ENCODE peak calls at places on chromosomes 2 and 18, in five cellular contexts. Q is breast epithelium, V is astrocyte, M is NT2/D1, H is upper lobe of right lung. T is an unnamed sample. For H3K9me3, the result is how much of the 10 kb centered on the place peaks cover.

GRCh38 chr2:28952806-28953190 is 28.3 kb upstream of the TOGARAM2 start:
- DNase-seq in Q (no peak), H (no peak), V (no peak), M (no peak), T (no peak)

GRCh38 chr18:7566587-7567486 is at the start of gene PTPRM:
- DNase-seq in M (no peak), H (peak), Q (peak), V (peak), T (peak)

GRCh38 chr2:45685299-45685698 is 33.8 kb downstream of the PRKCE start:
- DNase-seq in H (no peak), Q (no peak), V (no peak), M (no peak), T (no peak)

GRCh38 chr18:76553715-76554603 is 58.9 kb upstream of the ZNF516 start:
- DNase-seq in H (peak), M (no peak), V (no peak), Q (no peak), T (no peak)

GRCh38 chr18:60445341-60445740 is 72.8 kb upstream of the MC4R start:
- DNase-seq in V (peak), Q (no peak), H (no peak), M (no peak), T (no peak)

GRCh38 chr2:136281281-136282117 is 163.6 kb upstream of the CXCR4 start:
- DNase-seq in M (no peak), V (no peak), Q (no peak), H (no peak), T (peak)

GRCh38 chr2:65700004-65700651 is 267.7 kb upstream of the SPRED2 start:
- DNase-seq in M (no peak), H (no peak), V (no peak), Q (no peak), T (no peak)

GRCh38 chr18:23932385-23933067 is 82.0 kb upstream of the TTC39C start:
- DNase-seq in Q (no peak), M (no peak), V (no peak), H (no peak), T (no peak)

GRCh38 chr2:162475661-162476060 is 131.7 kb downstream of the GCA start:
- DNase-seq in Q (no peak), M (no peak), H (no peak), V (peak), T (no peak)

GRCh38 chr2:222912117-222912516 is 51.3 kb downstream of the ACSL3 start:
- DNase-seq in V (peak), H (no peak), Q (no peak), M (no peak), T (no peak)

GRCh38 chr2:207073791-207074678 is 91.7 kb downstream of the KLF7 start:
- DNase-seq in Q (no peak), H (no peak), V (peak), M (no peak), T (peak)

GRCh38 chr2:47198985-47199451 is 43.9 kb upstream of the STPG4 start:
- DNase-seq in V (peak), H (no peak), M (no peak), Q (no peak), T (no peak)

GRCh38 chr2:144261336-144261735 is 258.6 kb downstream of the ZEB2 start:
- DNase-seq in M (no peak), V (no peak), Q (no peak), H (no peak), T (no peak)

GRCh38 chr18:23200751-23201150 is 65.5 kb downstream of the CABLES1 start:
- DNase-seq in V (no peak), Q (no peak), H (no peak), M (no peak), T (no peak)

GRCh38 chr2:111617299-111617803 is 266.6 kb downstream of the ANAPC1 start:
- DNase-seq in V (peak), M (no peak), H (no peak), Q (no peak), T (no peak)

GRCh38 chr2:111618577-111618930 is 265.4 kb downstream of the ANAPC1 start:
- DNase-seq in M (no peak), Q (no peak), V (no peak), H (peak), T (no peak)

GRCh38 chr2:111618953-111619902 is 264.8 kb downstream of the ANAPC1 start:
- DNase-seq in V (no peak), H (no peak), Q (no peak), M (no peak), T (no peak)

GRCh38 chr2:111616651-111617218 is 267.3 kb downstream of the ANAPC1 start:
- DNase-seq in V (no peak), H (no peak), Q (no peak), M (no peak), T (no peak)

GRCh38 chr2:111617804-111618576 is 266.0 kb downstream of the ANAPC1 start:
- DNase-seq in Q (no peak), M (no peak), V (no peak), H (no peak), T (no peak)
- H3K4me3 ChIP-seq in Q (no peak), M (no peak), V (no peak), H (no peak), T (no peak)

DNA sequence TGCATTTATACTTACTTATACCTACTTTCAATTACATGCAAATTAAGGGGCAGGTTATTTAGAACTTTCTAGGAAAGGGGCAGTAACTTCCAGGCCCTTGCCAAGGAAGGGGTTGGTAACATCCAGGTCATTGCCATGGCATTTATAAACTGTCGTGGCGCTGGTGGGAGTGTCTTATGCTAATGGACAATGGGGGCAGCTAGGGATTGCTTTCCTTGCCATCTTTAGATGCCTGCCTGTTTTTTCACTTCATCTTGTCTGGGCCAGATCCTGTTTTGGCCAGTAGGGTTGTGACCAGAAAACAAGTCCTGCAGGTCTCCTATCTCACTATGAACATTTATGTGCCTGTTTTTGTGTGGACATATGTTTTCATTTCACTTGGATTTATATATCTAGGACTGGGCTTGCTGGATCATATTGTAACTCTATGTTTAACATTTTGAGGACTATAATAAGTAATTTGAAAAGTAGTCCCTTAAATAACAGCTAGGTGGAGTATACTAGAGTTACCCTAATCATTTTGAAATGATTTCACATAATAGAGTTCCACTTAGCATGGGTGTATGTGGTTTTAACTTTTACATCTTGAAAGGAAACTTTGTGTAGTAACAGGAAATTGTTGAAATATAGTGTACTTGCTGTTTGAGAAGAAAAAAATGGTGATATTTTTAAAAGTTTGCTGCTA is 56.1 kb downstream of the LCLAT1 start:
- DNase-seq in Q (no peak), H (no peak), V (no peak), M (no peak), T (peak)
- H3K9me3 ChIP-seq in Q (under half), H (under half), V (under half), M (under half), T (under half)

DNA sequence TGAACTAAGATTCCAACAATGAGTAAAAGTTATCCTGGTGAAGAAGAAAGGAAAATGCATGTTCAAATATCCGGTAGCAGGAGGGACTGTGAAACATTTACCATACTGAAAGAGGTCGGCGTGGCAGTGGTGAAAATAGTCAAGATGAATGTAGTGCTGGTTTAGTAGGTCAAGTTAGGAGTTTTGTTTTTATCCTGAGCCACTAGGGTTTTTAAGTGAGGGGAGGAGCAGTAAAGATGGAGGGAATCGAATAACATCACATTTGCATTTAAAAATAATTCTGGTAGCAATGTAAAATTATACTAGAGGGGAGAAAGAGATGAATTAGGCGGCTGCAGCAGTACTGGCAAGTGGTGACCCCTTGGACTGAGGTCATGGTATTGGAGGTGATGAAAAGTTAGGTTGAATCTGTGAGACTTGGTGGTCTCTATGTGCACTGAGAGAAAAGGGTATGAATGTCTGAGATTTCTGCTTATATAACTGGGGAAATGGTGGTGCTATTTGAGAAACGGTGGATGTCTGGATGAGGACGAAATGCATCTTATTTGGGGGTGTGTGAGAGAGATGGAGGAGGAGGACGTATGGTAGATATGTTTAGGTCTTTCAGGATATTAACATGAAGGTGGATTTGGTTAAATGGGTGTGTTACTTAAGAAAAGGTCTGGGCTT is 5.9 kb downstream of the VAPA start:
- DNase-seq in M (no peak), Q (no peak), H (no peak), V (no peak), T (no peak)
- H3K4me3 ChIP-seq in M (no peak), Q (no peak), H (no peak), V (no peak), T (peak)

GRCh38 chr2:132521321-132521720 is 104.7 kb downstream of the GPR39 start:
- DNase-seq in V (peak), Q (no peak), M (peak), H (no peak), T (no peak)

GRCh38 chr2:132517386-132517785 is 100.8 kb downstream of the GPR39 start:
- DNase-seq in V (no peak), M (no peak), Q (no peak), H (no peak), T (no peak)

GRCh38 chr2:132519566-132519965 is 103.0 kb downstream of the GPR39 start:
- DNase-seq in Q (no peak), H (no peak), M (no peak), V (no peak), T (no peak)

GRCh38 chr2:132522901-132523300 is 106.3 kb downstream of the GPR39 start:
- DNase-seq in M (no peak), H (no peak), Q (no peak), V (no peak), T (no peak)
- H3K9me3 ChIP-seq in M (under half), H (under half), Q (under half), V (under half), T (under half)